ENCODE peak calls at places on chromosome 11, in five cellular contexts. H is CD4-positive, alpha-beta memory T cell; P is adrenal gland; Q is dorsolateral prefrontal cortex; O is psoas muscle. D is an unnamed sample.

GRCh38 chr11:115645631-115646271 is 141.5 kb upstream of the CADM1 start:
- DNase-seq in H (no peak), P (no peak), Q (no peak), O (no peak), D (peak)

GRCh38 chr11:116731097-116731761 is 41.6 kb downstream of the BUD13 start:
- DNase-seq in H (no peak), P (no peak), Q (no peak), O (peak), D (peak)

GRCh38 chr11:40328890-40329617 is 1130.4 kb downstream of the LRRC4C start:
- DNase-seq in H (no peak), P (peak), Q (no peak), O (no peak), D (no peak)

GRCh38 chr11:95256204-95256819 is 25.3 kb upstream of the SESN3 start:
- DNase-seq in H (no peak), P (no peak), Q (no peak), O (no peak), D (no peak)

GRCh38 chr11:90476442-90477007 is 253.7 kb upstream of the CHORDC1 start:
- DNase-seq in H (no peak), P (peak), Q (no peak), O (no peak), D (peak)

GRCh38 chr11:16605440-16605970 is 132.9 kb upstream of the C11orf58 start:
- DNase-seq in H (peak), P (peak), Q (no peak), O (peak), D (peak)

GRCh38 chr11:12502950-12503579 is 125.7 kb downstream of the PARVA start:
- DNase-seq in H (no peak), P (peak), Q (no peak), O (no peak), D (no peak)

GRCh38 chr11:15670520-15671070 is 555.9 kb downstream of the INSC start:
- DNase-seq in H (no peak), P (no peak), Q (no peak), O (no peak), D (peak)

GRCh38 chr11:721913-722811 is 16.1 kb downstream of the EPS8L2 start:
- DNase-seq in H (peak), P (no peak), Q (no peak), O (no peak), D (peak)

GRCh38 chr11:6402561-6402981 is 12.3 kb downstream of the SMPD1 start:
- DNase-seq in H (peak), P (no peak), Q (no peak), O (no peak), D (no peak)

GRCh38 chr11:21323617-21324016 is 654.2 kb downstream of the NELL1 start:
- DNase-seq in H (no peak), P (no peak), Q (no peak), O (no peak), D (no peak)

GRCh38 chr11:47917643-47918369 is 62.6 kb upstream of the PTPRJ start:
- DNase-seq in H (no peak), P (peak), Q (no peak), O (peak), D (peak)

GRCh38 chr11:74695705-74696280 is 35.4 kb downstream of the CHRDL2 start:
- DNase-seq in H (no peak), P (no peak), Q (no peak), O (no peak), D (peak)

GRCh38 chr11:74696488-74696887 is 34.7 kb downstream of the CHRDL2 start:
- DNase-seq in H (no peak), P (peak), Q (no peak), O (no peak), D (peak)

GRCh38 chr11:74697722-74698121 is 33.5 kb downstream of the CHRDL2 start:
- DNase-seq in H (no peak), P (no peak), Q (no peak), O (no peak), D (peak)

GRCh38 chr11:74694536-74694935 is 36.7 kb downstream of the CHRDL2 start:
- DNase-seq in H (no peak), P (no peak), Q (no peak), O (no peak), D (no peak)

DNA sequence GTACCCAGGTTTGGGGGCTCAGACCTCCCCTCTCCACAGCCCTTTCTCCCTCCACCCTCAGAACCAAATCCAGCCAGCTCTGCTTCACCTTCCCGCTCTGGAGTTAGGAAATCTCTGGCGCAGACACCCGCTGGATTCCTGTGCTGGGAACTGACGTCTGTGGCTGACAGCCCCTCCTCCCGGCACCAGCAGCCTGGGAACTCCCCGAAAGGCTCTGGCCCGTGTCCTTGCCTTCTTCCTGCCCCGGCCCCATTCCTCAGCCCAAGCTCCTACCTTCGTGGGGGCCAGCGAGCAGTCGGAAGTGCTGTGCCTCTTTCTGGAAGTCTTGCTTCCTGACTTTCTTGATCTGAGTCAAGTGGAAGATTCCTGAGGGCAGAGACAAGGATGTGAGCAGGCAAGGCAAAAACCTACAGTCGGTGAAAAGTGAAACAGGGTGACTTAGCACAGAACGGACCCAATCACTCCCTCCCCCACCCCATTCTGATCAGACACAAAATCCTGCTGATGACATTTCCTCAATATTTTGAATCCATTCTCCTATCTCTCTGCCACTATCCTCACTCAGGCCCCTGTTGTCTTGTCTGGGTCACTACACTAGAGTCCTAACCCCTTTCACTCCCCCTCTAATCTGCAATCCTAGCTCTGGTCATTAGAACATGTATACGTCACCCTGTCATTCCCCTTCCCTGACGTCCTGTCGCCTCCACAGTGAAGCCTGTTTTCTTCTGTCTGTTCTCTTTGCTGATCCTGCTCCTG is 34.1 kb downstream of the CHRDL2 start:
- DNase-seq in H (no peak), P (peak), Q (no peak), O (peak), D (peak)
- H3K4me3 ChIP-seq in H (no peak), P (no peak), Q (no peak), O (peak), D (peak)

GRCh38 chr11:67079065-67079464 is 22.4 kb downstream of the RHOD start:
- DNase-seq in H (no peak), P (no peak), Q (no peak), O (no peak), D (no peak)

GRCh38 chr11:67083786-67084366 is 27.2 kb downstream of the RHOD start:
- DNase-seq in H (no peak), P (no peak), Q (no peak), O (no peak), D (no peak)

GRCh38 chr11:67085617-67086016 is 29.0 kb downstream of the RHOD start:
- DNase-seq in H (no peak), P (no peak), Q (no peak), O (no peak), D (no peak)

DNA sequence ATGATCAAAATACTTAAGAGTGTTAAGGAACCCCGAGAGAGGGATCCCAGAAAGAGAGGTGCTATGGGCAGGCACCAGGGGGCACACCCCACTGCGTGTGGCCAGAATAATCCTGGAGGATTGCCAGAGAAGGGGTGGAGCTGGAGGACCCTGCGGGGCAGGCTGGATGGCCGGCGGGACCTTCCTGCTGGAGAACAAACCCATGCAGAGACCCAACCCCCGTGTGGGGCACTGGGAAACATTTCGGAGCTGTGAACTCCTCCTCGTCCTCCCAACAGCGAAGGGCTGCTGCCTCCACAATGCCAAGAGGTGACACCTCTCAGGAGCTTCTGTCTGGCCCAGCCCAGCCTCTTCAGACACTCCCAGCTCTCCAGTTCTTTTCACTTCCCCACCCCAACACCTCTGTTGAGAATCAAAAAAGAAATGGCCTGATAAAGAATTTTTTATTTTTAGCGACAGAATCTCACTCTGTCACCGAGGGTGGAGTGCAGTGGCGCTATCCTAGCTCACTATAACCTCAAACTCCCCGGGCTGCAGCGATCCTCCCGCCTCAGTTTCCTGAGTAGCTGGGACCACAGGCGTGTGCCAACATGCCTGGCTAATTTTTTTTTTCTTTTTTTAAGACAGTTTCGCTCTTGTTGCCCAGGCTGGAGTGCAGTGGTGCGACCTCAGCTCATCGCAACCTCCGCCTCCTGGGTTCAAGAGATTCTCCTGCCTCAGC is 25.6 kb downstream of the RHOD start:
- DNase-seq in H (no peak), P (no peak), Q (no peak), O (no peak), D (peak)
- H3K4me3 ChIP-seq in H (no peak), P (no peak), Q (peak), O (no peak), D (peak)

DNA sequence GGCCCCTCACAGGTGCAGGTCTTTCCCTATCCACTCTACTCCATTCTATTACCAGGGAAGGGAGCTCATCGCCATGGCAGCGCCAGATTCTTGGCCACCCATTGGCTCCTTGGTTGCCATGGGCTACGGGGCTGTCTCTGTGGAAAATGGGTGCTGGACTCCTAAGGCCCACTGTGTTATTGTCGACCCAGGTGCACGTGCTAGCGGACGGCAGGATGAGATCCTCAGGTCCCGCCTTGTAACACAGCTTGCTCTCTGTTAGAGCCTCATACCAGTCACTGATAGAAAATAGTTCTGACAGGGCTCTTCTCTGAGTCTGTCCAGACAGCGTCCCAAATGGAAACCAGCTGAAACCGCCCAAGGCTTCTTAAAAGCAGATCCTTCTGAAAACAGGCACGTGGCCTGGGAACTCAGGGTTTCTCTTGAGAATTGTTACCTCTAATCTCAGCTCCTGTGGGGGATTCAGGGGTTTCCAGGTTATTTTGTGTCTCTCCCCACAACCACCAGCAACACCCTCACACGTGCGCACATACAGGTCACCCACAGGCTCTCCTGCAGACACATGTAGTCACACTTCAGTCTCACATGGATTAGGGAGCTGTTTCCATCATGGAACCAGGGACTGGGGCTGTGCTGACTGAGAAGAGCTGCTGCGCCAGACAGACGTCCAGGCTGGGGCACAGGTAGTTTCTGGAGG is 1.5 kb downstream of the TUB start:
- DNase-seq in H (no peak), P (no peak), Q (no peak), O (no peak), D (no peak)
- H3K4me3 ChIP-seq in H (no peak), P (no peak), Q (peak), O (no peak), D (no peak)

GRCh38 chr11:108226036-108226435 is 3.2 kb downstream of the ATM start:
- DNase-seq in H (no peak), P (no peak), Q (no peak), O (no peak), D (no peak)

GRCh38 chr11:108222686-108223448 is at the start of gene ATM:
- DNase-seq in H (peak), P (peak), Q (peak), O (peak), D (peak)

GRCh38 chr11:108224366-108224765 is 1.5 kb downstream of the ATM start:
- DNase-seq in H (no peak), P (no peak), Q (no peak), O (no peak), D (no peak)

GRCh38 chr11:108223449-108224149 is 732 bp downstream of the ATM start:
- DNase-seq in H (peak), P (no peak), Q (no peak), O (no peak), D (no peak)

GRCh38 chr11:108224908-108225786 is 2.3 kb downstream of the ATM start:
- DNase-seq in H (peak), P (no peak), Q (no peak), O (no peak), D (peak)
- H3K4me3 ChIP-seq in H (peak), P (no peak), Q (peak), O (peak), D (no peak)

DNA sequence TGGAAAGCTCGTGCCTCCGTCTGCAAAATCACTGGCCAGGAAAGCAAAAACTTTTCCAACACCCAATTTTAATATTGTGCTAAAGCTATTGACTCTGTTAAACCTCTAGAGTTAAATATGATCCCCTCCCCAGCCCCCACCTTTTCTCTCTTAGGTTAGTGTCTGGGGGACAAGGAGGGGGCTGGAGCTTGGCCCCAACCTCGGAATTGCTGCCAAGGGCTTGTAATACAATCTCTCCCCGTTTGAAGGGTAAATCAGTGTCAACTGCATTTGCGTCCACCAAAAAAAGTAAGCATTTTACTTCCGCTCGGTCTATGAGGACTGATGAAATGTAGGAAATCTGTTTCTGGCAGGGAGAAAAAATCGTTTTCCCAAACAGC is at the start of gene GAS2:
- DNase-seq in H (no peak), P (no peak), Q (no peak), O (no peak), D (no peak)
- H3K4me3 ChIP-seq in H (no peak), P (no peak), Q (peak), O (peak), D (peak)

DNA sequence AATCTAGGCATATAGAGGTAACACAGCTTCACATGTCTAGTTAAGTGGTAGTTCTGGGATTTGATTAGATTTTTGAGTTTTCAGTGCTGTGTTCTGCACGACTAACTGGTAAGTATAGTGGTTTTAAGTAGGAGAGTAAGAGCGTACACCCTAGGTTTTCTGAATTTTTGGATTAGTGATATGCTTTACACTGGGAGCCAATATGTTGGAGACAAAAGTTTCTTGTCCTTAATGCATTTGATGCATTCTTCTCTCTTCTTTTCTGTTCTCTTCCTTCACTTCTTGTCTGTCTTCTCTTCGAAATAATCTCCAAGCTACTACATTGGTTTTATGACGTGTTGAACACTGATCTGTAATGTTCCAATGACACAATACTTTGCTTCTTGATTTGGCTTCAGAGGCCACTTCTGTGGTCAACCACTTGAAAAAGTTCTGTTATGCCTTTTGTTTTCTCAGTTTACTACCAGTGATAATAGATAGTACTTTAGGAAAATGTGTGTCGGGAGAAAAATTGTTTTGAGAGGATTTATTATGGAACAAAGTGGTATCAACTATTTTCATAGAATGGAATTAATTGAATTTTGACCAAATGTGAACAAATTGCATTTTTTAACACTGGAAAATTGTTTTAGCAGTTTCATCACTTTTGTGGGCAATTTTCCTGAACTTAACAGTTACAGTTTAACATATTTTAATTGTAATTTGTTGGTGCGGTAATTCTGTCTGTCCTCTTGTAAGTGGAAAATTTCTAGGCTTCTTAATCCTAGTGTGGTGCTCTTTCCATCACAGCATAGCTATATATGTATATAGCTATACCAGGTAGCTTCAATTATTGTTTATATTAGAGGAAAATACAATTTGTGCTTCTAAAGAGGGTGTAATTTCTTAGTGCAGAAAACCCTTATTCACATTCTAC is 2.6 kb downstream of the PDE3B start:
- DNase-seq in H (no peak), P (no peak), Q (no peak), O (no peak), D (no peak)
- H3K4me3 ChIP-seq in H (peak), P (no peak), Q (peak), O (peak), D (peak)